ENCODE peak calls at places on chromosomes 6 and 20, in five cellular contexts. X, H, M, V and O are unnamed samples.

GRCh38 chr20:23622839-23623343 is 14.9 kb downstream of the CST3 start:
- DNase-seq in X (peak; percentile 74), H (peak; percentile 97), M (peak; percentile 94), V (no peak), O (peak; percentile 91)

GRCh38 chr6:40950986-40951730 is 87.9 kb downstream of the UNC5CL start:
- DNase-seq in X (peak; percentile 40), H (no peak), M (no peak), V (no peak), O (no peak)

GRCh38 chr6:85923013-85923430 is 280.3 kb upstream of the SYNCRIP start:
- DNase-seq in X (peak; percentile 2), H (peak; percentile 49), M (no peak), V (no peak), O (no peak)

GRCh38 chr20:19210426-19211155 is 1.9 kb upstream of the SLC24A3 start:
- DNase-seq in X (no peak), H (peak; percentile 45), M (no peak), V (no peak), O (no peak)

GRCh38 chr6:14441371-14441781 is 323.8 kb downstream of the CD83 start:
- DNase-seq in X (no peak), H (peak; percentile 65), M (no peak), V (no peak), O (no peak)

GRCh38 chr6:4313044-4313686 is 177.8 kb upstream of the ECI2 start:
- DNase-seq in X (peak; percentile 79), H (peak; percentile 97), M (peak; percentile 88), V (no peak), O (no peak)

GRCh38 chr20:13024581-13024980 is 15.8 kb downstream of the SPTLC3 start:
- DNase-seq in X (no peak), H (peak; percentile 39), M (no peak), V (no peak), O (no peak)

GRCh38 chr20:59064214-59064722 is 21.7 kb upstream of the PRELID3B start:
- DNase-seq in X (no peak), H (no peak), M (no peak), V (no peak), O (no peak)

GRCh38 chr6:36024154-36024760 is at the start of gene SLC26A8:
- DNase-seq in X (no peak), H (no peak), M (no peak), V (no peak), O (no peak)

GRCh38 chr20:41413169-41413568 is 46.6 kb upstream of the EMILIN3 start:
- DNase-seq in X (no peak), H (no peak), M (no peak), V (no peak), O (no peak)
- H3K36me3 ChIP-seq in X (peaks cover 26% of the 10 kb centered on the region), H (peaks cover 69% of the 10 kb centered on the region), M (peaks cover 41% of the 10 kb centered on the region), V (peaks cover 24% of the 10 kb centered on the region), O (peaks cover 37% of the 10 kb centered on the region)

GRCh38 chr6:167907837-167908681 is 81.3 kb downstream of the AFDN start:
- DNase-seq in X (no peak), H (peak; percentile 44), M (no peak), V (no peak), O (no peak)

GRCh38 chr6:167904791-167905190 is 78.1 kb downstream of the AFDN start:
- DNase-seq in X (no peak), H (no peak), M (no peak), V (no peak), O (no peak)

GRCh38 chr6:167910652-167911051 is 83.9 kb downstream of the AFDN start:
- DNase-seq in X (no peak), H (no peak), M (peak; percentile 66), V (no peak), O (no peak)

GRCh38 chr6:167910007-167910406 is 83.3 kb downstream of the AFDN start:
- DNase-seq in X (no peak), H (no peak), M (no peak), V (no peak), O (no peak)

GRCh38 chr6:167906899-167907298 is 80.2 kb downstream of the AFDN start:
- DNase-seq in X (no peak), H (peak; percentile 30), M (no peak), V (no peak), O (peak; percentile 74)
- H3K4me3 ChIP-seq in X (no peak overlapping the region), H (no peak overlapping the region), M (no peak overlapping the region), V (no peak overlapping the region), O (no peak overlapping the region)

GRCh38 chr6:70413829-70414494 is 654 bp downstream of the FAM135A start:
- DNase-seq in X (no peak), H (peak; percentile 16), M (no peak), V (no peak), O (no peak)

GRCh38 chr6:70411542-70411941 is 1.8 kb upstream of the FAM135A start:
- DNase-seq in X (no peak), H (no peak), M (no peak), V (no peak), O (no peak)

GRCh38 chr6:70411948-70412796 is 1.1 kb upstream of the FAM135A start:
- DNase-seq in X (no peak), H (no peak), M (no peak), V (no peak), O (no peak)

GRCh38 chr6:70413114-70413828 is at the start of gene FAM135A:
- DNase-seq in X (peak; percentile 99), H (peak; percentile 99), M (peak; percentile 98), V (peak; percentile 84), O (peak; percentile 99)

GRCh38 chr6:70412797-70413113 is 553 bp upstream of the FAM135A start:
- DNase-seq in X (no peak), H (no peak), M (no peak), V (no peak), O (no peak)
- H3K36me3 ChIP-seq in X (no peaks in the 10 kb centered on the region), H (no peaks in the 10 kb centered on the region), M (no peaks in the 10 kb centered on the region), V (no peaks in the 10 kb centered on the region), O (peaks cover 2% of the 10 kb centered on the region)

GRCh38 chr6:16145038-16145437 is 16.2 kb downstream of the MYLIP start:
- DNase-seq in X (no peak), H (no peak), M (no peak), V (no peak), O (no peak)
- H3K4me3 ChIP-seq in X (no peak overlapping the region), H (no peak overlapping the region), M (no peak overlapping the region), V (no peak overlapping the region), O (no peak overlapping the region)

GRCh38 chr6:18243302-18243893 is 20.9 kb downstream of the DEK start:
- DNase-seq in X (no peak), H (no peak), M (no peak), V (no peak), O (no peak)
- H3K36me3 ChIP-seq in X (peaks cover 64% of the 10 kb centered on the region), H (peaks cover 20% of the 10 kb centered on the region), M (peaks cover 10% of the 10 kb centered on the region), V (no peaks in the 10 kb centered on the region), O (peaks cover 6% of the 10 kb centered on the region)

DNA sequence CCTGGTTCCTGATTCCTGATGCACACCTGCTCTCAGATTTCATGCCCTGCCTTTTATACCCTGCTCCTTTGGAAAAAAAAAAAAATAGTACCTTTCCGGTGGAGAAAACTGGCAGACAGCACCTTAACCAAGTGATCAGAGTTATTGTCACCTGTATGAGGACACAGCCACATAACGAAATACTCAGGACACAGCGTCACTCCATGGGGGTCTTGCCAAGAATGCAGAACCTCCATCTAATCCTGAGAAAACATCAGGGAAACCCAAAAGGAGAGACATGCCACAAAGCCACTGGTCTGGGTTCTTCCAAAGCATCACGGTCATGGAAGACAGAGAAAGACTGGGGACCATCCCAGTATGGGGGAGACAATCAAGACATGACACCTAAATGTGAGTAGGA is 29.1 kb downstream of the BFSP1 start:
- DNase-seq in X (no peak), H (no peak), M (no peak), V (no peak), O (no peak)
- H3K4me3 ChIP-seq in X (no peak overlapping the region), H (no peak overlapping the region), M (no peak overlapping the region), V (no peak overlapping the region), O (no peak overlapping the region)

DNA sequence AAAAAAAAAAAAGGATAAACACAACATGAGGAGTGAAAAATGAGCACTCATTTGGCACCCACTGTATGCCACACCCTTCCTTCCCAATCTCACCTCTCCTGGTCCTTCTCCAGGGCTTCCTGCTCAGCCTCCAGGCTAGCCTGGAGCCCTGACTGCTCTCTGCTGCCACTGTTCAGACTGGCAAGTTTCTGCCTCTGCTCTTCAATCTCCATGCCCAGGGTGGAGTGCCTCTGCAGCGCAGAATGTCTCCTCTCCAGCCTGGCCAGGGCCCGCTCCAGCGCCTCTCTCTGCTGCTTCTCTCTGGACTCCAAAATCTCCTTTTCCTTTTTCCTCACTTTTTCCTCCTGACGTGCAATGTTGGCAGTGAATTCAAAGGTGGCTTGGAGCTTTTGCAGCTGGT is 194.5 kb downstream of the KIF16B start:
- DNase-seq in X (no peak), H (no peak), M (no peak), V (no peak), O (no peak)
- H3K36me3 ChIP-seq in X (no peaks in the 10 kb centered on the region), H (no peaks in the 10 kb centered on the region), M (peaks cover 4% of the 10 kb centered on the region), V (no peaks in the 10 kb centered on the region), O (peaks cover 4% of the 10 kb centered on the region)

DNA sequence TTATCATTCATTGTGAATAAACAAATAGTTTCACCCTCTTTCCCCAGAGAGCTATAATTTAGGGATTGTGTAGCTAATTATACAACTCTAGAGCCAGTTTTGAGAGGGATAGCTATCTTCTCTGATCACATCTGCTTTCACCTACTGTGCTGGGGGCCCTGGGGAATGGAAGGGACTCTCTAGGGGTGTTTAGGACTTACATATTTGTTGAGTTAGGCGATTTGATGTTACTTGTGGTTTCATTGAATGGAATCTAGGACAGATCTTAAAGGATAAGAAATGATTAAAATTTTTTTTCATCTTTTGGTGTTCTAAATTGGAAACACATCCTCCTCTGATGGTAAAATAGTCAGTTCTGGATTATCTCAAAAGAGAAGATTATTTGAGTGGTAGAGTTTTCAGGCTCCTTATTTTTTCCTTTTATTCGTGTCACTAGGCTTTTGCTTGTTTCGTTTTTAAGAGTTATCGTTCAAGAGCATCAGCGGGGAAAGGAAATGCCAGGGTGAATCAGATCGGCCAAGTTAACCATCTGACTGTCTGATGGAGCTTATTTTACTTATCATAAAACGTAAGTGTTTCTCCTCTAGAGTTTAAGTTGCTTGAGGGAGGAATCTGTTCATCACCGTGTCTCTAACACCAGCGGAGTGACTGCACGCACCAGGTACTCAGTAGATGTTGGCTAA is 236.7 kb downstream of the FARS2 start:
- DNase-seq in X (peak; percentile 6), H (peak; percentile 43), M (no peak), V (no peak), O (no peak)
- H3K4me3 ChIP-seq in X (no peak overlapping the region), H (no peak overlapping the region), M (no peak overlapping the region), V (no peak overlapping the region), O (no peak overlapping the region)

DNA sequence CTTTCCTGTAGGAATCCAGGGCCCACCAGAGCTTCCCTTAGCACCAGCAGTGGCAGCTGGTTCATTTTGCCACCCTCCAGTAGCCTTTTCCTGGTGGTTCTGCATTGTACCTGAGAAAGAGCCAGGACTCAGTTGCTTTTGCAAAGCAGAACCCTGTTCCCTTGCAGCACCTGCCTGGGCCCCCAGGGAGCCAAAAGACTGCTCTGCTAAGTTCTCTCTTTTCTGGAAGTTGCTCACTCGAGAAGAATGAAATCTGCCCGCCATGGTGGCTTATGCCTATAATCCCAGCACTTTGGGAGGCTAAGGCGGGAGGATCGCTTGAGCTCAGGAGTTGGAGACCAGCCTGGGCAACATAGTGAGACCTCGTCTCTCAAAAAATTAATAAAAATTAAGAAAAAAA is 24.0 kb downstream of the GHRH start:
- DNase-seq in X (no peak), H (no peak), M (no peak), V (no peak), O (no peak)
- H3K36me3 ChIP-seq in X (peaks cover 31% of the 10 kb centered on the region), H (peaks cover 67% of the 10 kb centered on the region), M (peaks cover 56% of the 10 kb centered on the region), V (peaks cover 41% of the 10 kb centered on the region), O (peaks cover 65% of the 10 kb centered on the region)